ENCODE peak calls at places on chromosomes 6 and 20, in seven cellular contexts. I is Peyer's patch; Q is IMR-90; U is OCI-LY7; W is ovary; F is stomach; Z is naive thymus-derived CD4-positive, alpha-beta T cell. Y is an unnamed sample. For H3K4me1, the result is how much of the 10 kb centered on the place peaks cover.

GRCh38 chr6:34792605-34793500 is 970 bp downstream of the BLTP3A start:
- DNase-seq in U (peak), W (peak), I (peak), Q (peak), Z (peak), F (peak), Y (no peak)

GRCh38 chr20:1484438-1485120 is 6.6 kb downstream of the SIRPB2 start:
- DNase-seq in I (no peak), F (no peak), Z (no peak), W (no peak), Q (no peak), U (no peak), Y (no peak)

GRCh38 chr6:169160091-169160854 is 93.4 kb downstream of the THBS2 start:
- DNase-seq in F (no peak), I (no peak), Q (no peak), Z (no peak), U (no peak), W (no peak), Y (no peak)

GRCh38 chr20:58593880-58594473 is 57.1 kb upstream of the STX16 start:
- DNase-seq in Q (no peak), W (no peak), F (no peak), Z (no peak), U (no peak), I (no peak), Y (no peak)

GRCh38 chr6:160065200-160065599 is 56.4 kb upstream of the SLC22A1 start:
- DNase-seq in W (no peak), I (no peak), U (no peak), F (no peak), Q (no peak), Z (no peak), Y (no peak)

GRCh38 chr6:109039795-109040194 is 54.9 kb downstream of the SESN1 start:
- DNase-seq in I (no peak), F (no peak), U (no peak), Z (no peak), Q (no peak), W (no peak), Y (no peak)

GRCh38 chr6:439681-440167 is 48.2 kb downstream of the IRF4 start:
- DNase-seq in I (no peak), Z (no peak), U (no peak), W (no peak), F (no peak), Q (no peak), Y (no peak)

GRCh38 chr20:58889334-58890072 is 37.0 kb downstream of the GNAS start:
- DNase-seq in Z (no peak), Q (no peak), W (no peak), U (peak), F (no peak), I (no peak), Y (no peak)

GRCh38 chr6:165656581-165657324 is 6.3 kb downstream of the PDE10A start:
- DNase-seq in Q (no peak), Z (no peak), F (no peak), I (no peak), U (no peak), W (no peak), Y (no peak)

GRCh38 chr20:47859255-47859654 is 74.0 kb upstream of the SULF2 start:
- DNase-seq in W (no peak), Q (no peak), U (no peak), F (no peak), I (no peak), Z (no peak), Y (no peak)

GRCh38 chr6:148945311-148946021 is 198.6 kb downstream of the UST start:
- DNase-seq in I (no peak), W (no peak), Q (no peak), U (no peak), Z (no peak), F (no peak), Y (no peak)

GRCh38 chr6:155066371-155066770 is 71.3 kb downstream of the TIAM2 start:
- DNase-seq in Z (no peak), F (no peak), Q (peak), U (no peak), I (no peak), W (no peak), Y (no peak)

GRCh38 chr6:27757307-27757706 is 154.9 kb downstream of the OR2B2 start:
- DNase-seq in Q (no peak), F (peak), U (no peak), W (peak), I (peak), Z (peak), Y (peak)

GRCh38 chr6:3259491-3259958 is 778 bp downstream of the PSMG4 start:
- DNase-seq in W (no peak), I (peak), Q (peak), F (peak), Z (peak), U (peak), Y (peak)

GRCh38 chr20:59726196-59726595 is 121.9 kb downstream of the PHACTR3 start:
- DNase-seq in F (no peak), Z (no peak), I (no peak), W (no peak), Q (no peak), U (no peak), Y (peak)

GRCh38 chr20:3670511-3670910 is 7.3 kb upstream of the GFRA4 start:
- DNase-seq in W (no peak), Q (peak), Z (no peak), U (no peak), F (no peak), I (no peak), Y (no peak)

GRCh38 chr6:1298768-1299167 is 13.1 kb upstream of the FOXQ1 start:
- DNase-seq in Q (no peak), W (no peak), U (no peak), Z (no peak), I (no peak), F (no peak), Y (no peak)

GRCh38 chr20:24634855-24635254 is 165.4 kb downstream of the SYNDIG1 start:
- DNase-seq in Q (peak), U (no peak), I (no peak), W (no peak), Z (no peak), F (no peak), Y (no peak)

GRCh38 chr6:139655783-139656705 is 281.6 kb upstream of the CITED2 start:
- DNase-seq in Q (no peak), U (no peak), Z (no peak), F (peak), W (no peak), I (peak), Y (no peak)

GRCh38 chr6:37620519-37620918 is 77.2 kb downstream of the MDGA1 start:
- DNase-seq in Q (no peak), U (no peak), I (peak), Z (no peak), F (no peak), W (no peak), Y (no peak)

GRCh38 chr6:140225587-140226438 is 851.4 kb upstream of the CITED2 start:
- DNase-seq in U (no peak), F (no peak), W (no peak), I (no peak), Z (no peak), Q (peak), Y (no peak)

GRCh38 chr6:5293692-5294091 is 32.4 kb downstream of the FARS2 start:
- DNase-seq in F (no peak), I (no peak), Z (no peak), U (no peak), Q (no peak), W (no peak), Y (no peak)

GRCh38 chr6:70502484-70502883 is 64.2 kb upstream of the SDHAF4 start:
- DNase-seq in Z (no peak), Q (no peak), F (no peak), U (no peak), I (no peak), W (no peak), Y (no peak)

GRCh38 chr20:47493175-47493953 is 8.3 kb upstream of the NCOA3 start:
- DNase-seq in Z (peak), I (peak), U (peak), W (peak), Q (peak), F (peak), Y (peak)

GRCh38 chr20:47164076-47164634 is 192.3 kb downstream of the ZMYND8 start:
- DNase-seq in U (no peak), Z (no peak), Q (no peak), F (no peak), W (no peak), I (no peak), Y (peak)

GRCh38 chr6:2738373-2738979 is 12.2 kb downstream of the MYLK4 start:
- DNase-seq in U (peak), I (peak), Q (peak), W (peak), Z (peak), F (peak), Y (no peak)

GRCh38 chr20:50872562-50873288 is 58.5 kb downstream of the ADNP start:
- DNase-seq in F (no peak), W (no peak), Z (no peak), I (no peak), U (no peak), Q (no peak), Y (no peak)

GRCh38 chr6:110298916-110299315 is 59.2 kb downstream of the METTL24 start:
- DNase-seq in W (no peak), Q (no peak), F (no peak), U (no peak), Z (no peak), I (no peak), Y (no peak)

GRCh38 chr6:23003671-23004598 is 434.6 kb downstream of the HDGFL1 start:
- DNase-seq in I (no peak), Z (no peak), U (no peak), F (no peak), W (no peak), Q (peak), Y (no peak)

GRCh38 chr6:113630365-113630737 is 226.8 kb upstream of the MARCKS start:
- DNase-seq in Z (no peak), Q (peak), U (no peak), F (no peak), I (no peak), W (no peak), Y (no peak)
- H3K27ac ChIP-seq in Z (no peak), Q (no peak), U (peak), F (peak), I (no peak), W (no peak), Y (no peak)

GRCh38 chr20:7849675-7850074 is 90.6 kb downstream of the HAO1 start:
- DNase-seq in Q (no peak), W (no peak), Z (no peak), U (no peak), I (no peak), F (no peak), Y (no peak)
- H3K4me1 ChIP-seq in Q (under half), W (under half), Z (under half), U (under half), I (under half), F (under half), Y (under half)

DNA sequence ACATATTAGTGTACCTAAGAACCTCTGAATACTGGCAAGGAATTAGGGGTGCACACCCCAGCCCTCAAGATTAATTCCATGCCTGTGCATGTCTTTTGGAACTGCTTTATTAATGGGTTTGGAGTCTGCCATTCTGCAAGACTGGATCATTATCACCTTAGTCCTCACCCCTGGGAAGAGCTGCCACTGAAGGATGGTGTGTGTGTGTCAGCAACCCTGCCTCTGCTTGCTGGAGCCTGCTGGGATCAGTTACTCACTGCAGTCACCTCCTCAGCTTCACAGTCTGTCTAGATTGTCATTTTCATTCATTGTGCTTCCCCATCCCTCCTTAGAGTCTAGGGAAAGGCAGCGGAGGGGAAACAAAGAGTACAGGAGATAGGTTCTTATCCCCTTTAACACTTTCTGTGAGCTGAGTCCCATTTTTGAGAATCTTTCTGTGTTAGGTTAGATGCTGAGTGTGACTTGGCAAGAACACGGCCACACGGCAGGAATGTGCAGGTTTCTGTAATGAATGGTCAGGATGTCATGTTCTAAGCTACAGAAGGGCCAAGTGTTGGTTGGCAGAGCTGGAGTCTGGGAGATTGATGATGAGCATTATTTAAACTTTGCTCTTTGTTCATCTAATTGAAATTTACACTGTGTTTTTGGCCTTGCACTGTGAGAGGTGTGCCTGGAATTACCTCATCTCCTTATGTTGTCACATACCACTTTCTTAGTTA is 21.1 kb downstream of the GHRH start:
- DNase-seq in U (no peak), I (no peak), Z (no peak), W (no peak), F (no peak), Q (no peak), Y (no peak)
- H3K4me3 ChIP-seq in U (no peak), I (no peak), Z (no peak), W (no peak), F (no peak), Q (no peak), Y (no peak)

DNA sequence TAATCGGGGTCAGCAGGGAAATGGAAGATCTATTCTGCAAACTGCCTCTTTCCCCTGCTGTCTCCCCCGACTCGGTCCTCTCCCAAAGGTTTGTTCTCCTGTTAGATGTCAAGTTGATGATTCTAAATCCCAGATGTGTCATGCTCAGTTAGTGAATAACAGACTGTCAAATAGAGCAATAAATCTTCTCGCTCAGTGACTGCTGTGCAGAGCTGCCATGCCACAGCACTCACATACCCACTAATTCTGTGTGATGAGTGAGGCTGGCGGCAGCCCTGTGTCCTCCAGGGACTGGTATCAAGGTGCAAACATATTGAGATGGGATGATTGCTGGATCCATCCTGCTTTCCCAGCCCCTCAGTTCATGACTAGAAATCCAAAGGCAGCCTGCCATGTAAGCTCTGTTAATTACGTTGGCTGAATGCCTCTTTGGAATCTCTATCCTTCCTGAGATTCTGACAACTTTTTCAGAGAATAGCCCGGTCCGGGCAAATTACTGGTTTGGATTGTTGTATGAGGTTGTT is 103.9 kb downstream of the OLIG3 start:
- DNase-seq in F (no peak), Z (no peak), W (no peak), I (no peak), Q (no peak), U (no peak), Y (no peak)
- H3K27ac ChIP-seq in F (no peak), Z (no peak), W (no peak), I (no peak), Q (no peak), U (no peak), Y (no peak)